ENCODE peak calls at places on chromosomes 13 and 19, in eight cellular contexts. S, A, D, T, Y, F, P and X are unnamed samples.

GRCh38 chr13:28544026-28544425 is 49.1 kb upstream of the FLT1 start:
- DNase-seq in S (no peak), A (no peak), D (no peak), T (no peak), Y (no peak), F (no peak), P (no peak), X (peak)

GRCh38 chr13:43942301-43942700 is 62.6 kb downstream of the LACC1 start:
- DNase-seq in S (no peak), A (no peak), D (peak), T (no peak), Y (no peak), F (no peak), P (no peak), X (no peak)

GRCh38 chr13:50238922-50239321 is 223.7 kb downstream of the KCNRG start:
- DNase-seq in S (no peak), A (no peak), D (no peak), T (no peak), Y (no peak), F (no peak), P (no peak), X (no peak)

GRCh38 chr19:47729468-47729798 is 15.9 kb upstream of the NOP53 start:
- DNase-seq in S (no peak), A (peak), D (peak), T (peak), Y (peak), F (no peak), P (peak), X (peak)

GRCh38 chr13:43180036-43180660 is 156.8 kb downstream of the DNAJC15 start:
- DNase-seq in S (no peak), A (no peak), D (no peak), T (no peak), Y (no peak), F (no peak), P (no peak), X (no peak)

GRCh38 chr13:48120246-48120645 is 25.3 kb upstream of the MED4 start:
- DNase-seq in S (no peak), A (no peak), D (no peak), T (no peak), Y (no peak), F (no peak), P (no peak), X (no peak)

GRCh38 chr13:94088742-94089141 is 390.7 kb downstream of the DCT start:
- DNase-seq in S (no peak), A (no peak), D (no peak), T (no peak), Y (no peak), F (no peak), P (no peak), X (no peak)

GRCh38 chr19:38115264-38115802 is 108.7 kb downstream of the DPF1 start:
- DNase-seq in S (no peak), A (no peak), D (no peak), T (no peak), Y (no peak), F (no peak), P (no peak), X (no peak)

GRCh38 chr19:8352134-8352827 is 9.2 kb upstream of the KANK3 start:
- DNase-seq in S (no peak), A (no peak), D (no peak), T (no peak), Y (peak), F (no peak), P (no peak), X (no peak)

GRCh38 chr19:18603958-18604819 is 2.4 kb downstream of the CRLF1 start:
- DNase-seq in S (no peak), A (peak), D (no peak), T (peak), Y (no peak), F (no peak), P (no peak), X (no peak)

GRCh38 chr19:18604820-18605159 is 1.8 kb downstream of the CRLF1 start:
- DNase-seq in S (no peak), A (no peak), D (no peak), T (no peak), Y (no peak), F (no peak), P (no peak), X (no peak)

GRCh38 chr19:18601875-18602274 is 4.7 kb downstream of the CRLF1 start:
- DNase-seq in S (no peak), A (no peak), D (no peak), T (no peak), Y (no peak), F (no peak), P (no peak), X (no peak)

GRCh38 chr19:18605196-18605545 is 1.4 kb downstream of the CRLF1 start:
- DNase-seq in S (no peak), A (no peak), D (no peak), T (no peak), Y (no peak), F (no peak), P (no peak), X (no peak)

DNA sequence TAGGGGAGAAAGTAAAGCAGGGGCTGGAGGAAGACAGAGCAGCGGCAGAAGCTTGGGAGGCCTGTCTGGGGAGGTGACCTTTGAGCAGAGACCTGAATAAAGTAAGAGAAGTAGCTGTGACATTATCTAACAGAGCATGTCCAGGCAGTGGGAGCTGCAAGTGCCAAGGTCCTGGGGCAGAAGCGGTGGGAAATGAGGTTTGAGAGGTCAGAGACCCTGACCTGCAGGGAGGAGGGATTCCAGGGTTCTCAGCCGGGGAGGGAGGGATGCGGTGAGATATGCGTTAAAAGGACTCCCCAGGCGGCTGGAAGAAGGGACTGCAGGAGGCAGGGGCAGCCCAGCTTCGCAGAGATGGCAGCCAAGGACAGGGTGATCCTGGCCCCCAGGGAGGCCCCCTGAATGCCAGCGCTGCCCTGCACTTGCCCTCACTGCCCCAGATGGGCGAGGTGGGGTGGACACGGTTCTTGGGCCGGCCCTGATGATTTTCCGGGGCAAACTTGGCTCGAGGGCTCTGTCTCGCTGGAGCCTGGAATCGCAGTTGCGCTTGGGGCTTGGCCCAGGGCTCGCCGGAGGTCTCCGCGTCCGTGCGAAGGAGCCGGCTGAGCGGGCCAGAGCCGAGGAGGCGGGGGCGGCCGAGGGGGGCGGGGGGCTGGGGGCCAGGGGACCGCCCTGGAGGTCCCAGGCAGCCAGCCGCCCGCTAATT is 3.2 kb downstream of the CRLF1 start:
- DNase-seq in S (peak), A (no peak), D (peak), T (peak), Y (peak), F (no peak), P (no peak), X (no peak)
- H3K4me3 ChIP-seq in S (no peak), A (no peak), D (no peak), T (no peak), Y (no peak), F (no peak), P (no peak), X (no peak)

DNA sequence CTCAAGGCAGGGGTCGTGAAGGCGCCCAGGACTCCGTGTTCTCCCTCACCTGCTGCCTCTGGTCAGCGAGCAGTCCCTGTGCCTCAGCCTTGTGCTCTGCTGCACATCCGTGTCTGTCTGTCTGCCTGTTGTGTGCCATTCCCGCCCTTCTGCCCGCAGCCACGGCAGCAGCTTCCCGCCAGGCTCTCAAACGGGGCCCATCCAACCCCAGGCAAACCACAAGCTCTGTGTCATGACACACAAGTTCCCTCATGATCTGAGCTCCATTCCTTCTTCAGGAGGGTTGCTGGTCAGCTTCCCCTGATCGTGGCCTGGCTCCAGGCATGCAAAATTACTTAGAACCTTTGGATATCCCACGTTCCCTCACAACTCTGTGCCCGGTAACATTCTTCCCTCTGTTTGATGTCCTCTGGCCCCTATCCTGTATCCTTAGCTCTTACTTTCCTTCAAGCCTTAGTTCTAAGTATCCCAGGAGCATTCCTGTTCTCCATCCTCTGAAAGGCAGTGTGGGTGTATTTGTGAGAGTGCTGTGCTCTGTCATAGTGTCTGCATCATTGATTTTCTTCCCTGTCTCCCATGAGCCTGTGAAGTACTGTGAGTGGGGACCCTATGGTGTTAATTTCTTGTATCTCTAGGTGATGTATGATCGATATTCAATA is 3.2 kb downstream of the GPR183 start:
- DNase-seq in S (peak), A (no peak), D (no peak), T (no peak), Y (peak), F (peak), P (no peak), X (no peak)
- H3K4me3 ChIP-seq in S (peak), A (no peak), D (no peak), T (no peak), Y (no peak), F (peak), P (no peak), X (no peak)

DNA sequence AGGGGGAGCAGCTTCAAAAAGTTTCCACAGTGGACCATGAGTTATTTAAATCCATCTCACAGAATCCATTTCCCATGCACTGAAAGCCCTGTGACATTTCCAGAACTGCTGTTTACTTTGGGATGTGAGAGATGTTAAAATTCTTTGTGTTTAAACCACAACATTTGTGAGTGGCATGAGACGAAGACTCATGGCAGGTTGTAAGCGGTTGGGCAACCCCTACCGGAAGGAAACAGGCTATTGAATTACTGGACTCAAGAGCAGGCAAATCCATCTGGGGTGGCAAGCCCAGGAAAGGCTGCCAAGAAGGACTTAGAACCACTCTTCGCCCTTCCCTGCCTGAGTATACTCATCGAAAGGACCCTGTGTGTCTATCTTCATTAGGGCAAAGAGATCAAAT is 22.3 kb upstream of the CLDN10 start:
- DNase-seq in S (no peak), A (no peak), D (peak), T (no peak), Y (no peak), F (no peak), P (no peak), X (peak)
- H3K4me3 ChIP-seq in S (no peak), A (no peak), D (no peak), T (no peak), Y (no peak), F (no peak), P (no peak), X (no peak)

DNA sequence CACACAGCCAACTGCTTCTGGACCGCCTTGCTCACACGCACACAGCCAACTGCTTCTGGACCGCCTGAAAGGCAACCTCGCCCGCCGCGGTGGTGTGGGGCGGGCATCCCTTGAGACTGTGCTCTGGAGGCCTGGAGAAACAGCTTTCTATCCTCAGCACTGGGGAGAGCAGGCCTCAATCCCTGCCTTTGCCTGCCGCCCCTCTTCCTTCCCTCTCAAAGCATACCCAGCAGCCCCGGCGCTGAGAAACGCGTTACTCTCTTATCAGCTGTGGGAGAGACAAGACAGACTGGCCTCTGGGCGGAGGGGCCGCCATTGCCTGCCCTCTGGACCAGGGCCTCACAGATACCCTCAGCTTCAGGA is 2.9 kb downstream of the LIPE start:
- DNase-seq in S (no peak), A (no peak), D (no peak), T (no peak), Y (peak), F (no peak), P (no peak), X (no peak)
- H3K4me3 ChIP-seq in S (no peak), A (peak), D (no peak), T (no peak), Y (no peak), F (no peak), P (no peak), X (no peak)

GRCh38 chr13:75226755-75227435 is 255.1 kb downstream of the TBC1D4 start:
- DNase-seq in S (no peak), A (no peak), D (peak), T (no peak), Y (no peak), F (no peak), P (peak), X (peak)
- H3K4me3 ChIP-seq in S (no peak), A (no peak), D (no peak), T (no peak), Y (no peak), F (no peak), P (no peak), X (no peak)

GRCh38 chr13:37486171-37486661 is 112.4 kb downstream of the POSTN start:
- DNase-seq in S (no peak), A (no peak), D (no peak), T (no peak), Y (no peak), F (no peak), P (no peak), X (no peak)
- H3K4me3 ChIP-seq in S (no peak), A (no peak), D (no peak), T (no peak), Y (peak), F (no peak), P (no peak), X (peak)

GRCh38 chr19:13008926-13009787 is 13.9 kb downstream of the NFIX start:
- DNase-seq in S (no peak), A (no peak), D (no peak), T (peak), Y (peak), F (no peak), P (no peak), X (no peak)
- H3K4me3 ChIP-seq in S (no peak), A (no peak), D (no peak), T (no peak), Y (no peak), F (no peak), P (no peak), X (no peak)

DNA sequence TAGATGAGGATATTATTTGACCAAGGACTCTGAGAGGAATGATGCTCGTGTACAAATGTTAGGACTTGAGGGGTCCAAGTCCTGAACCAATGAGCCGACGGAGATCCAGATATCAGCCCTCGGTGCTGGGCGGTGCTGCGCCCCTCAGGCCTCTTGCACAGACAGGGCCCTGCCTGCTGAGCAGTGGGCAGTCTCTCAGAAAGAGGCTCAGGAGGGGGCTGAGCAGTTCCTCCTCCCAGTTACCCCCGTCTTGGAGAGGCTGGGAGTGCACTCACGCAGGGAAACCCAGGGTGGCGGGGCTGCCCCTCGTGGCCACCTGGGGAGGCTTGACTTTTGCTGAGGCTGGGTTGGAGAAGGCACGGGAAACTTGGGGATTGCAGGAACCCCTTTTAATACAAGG is 18.4 kb downstream of the TEX29 start:
- DNase-seq in S (no peak), A (no peak), D (no peak), T (peak), Y (no peak), F (no peak), P (no peak), X (no peak)
- H3K4me3 ChIP-seq in S (no peak), A (no peak), D (no peak), T (no peak), Y (no peak), F (no peak), P (no peak), X (no peak)